ENCODE peak calls at places on chromosomes 6 and 20, in seven cellular contexts. One of them, this sample, is unnamed.

GRCh38 chr20:38514947-38515346 is 42.3 kb downstream of the RALGAPB start:
- DNase-seq in SW480: no peak
- DNase-seq in SHP77 treated with DMSO at 0.1 percent for 48 hours: no peak
- DNase-seq in HTR-8/SVneo: no peak
- DNase-seq in GM10248: no peak
- DNase-seq in NCI-H748 treated with DMSO at 0.1 percent for 48 hours: no peak
- DNase-seq in activated T-helper 1 cell treated with anti-CD3 and anti-CD28 coated beads, Interleukin-12 subunit alpha, Interleukin-12 subunit beta, Interleukin-2, Interleukin-4 antibody, amounts not matched to agents 30 ng/mL and 10 ng/mL and 1 ng/mL, durations not matched to agents 14 hours and 24 hours and 36 hours: no peak
- DNase-seq in this sample: no peak

GRCh38 chr6:72940265-72940664 is 285.0 kb downstream of the KHDC1L start:
- DNase-seq in HTR-8/SVneo: no peak
- DNase-seq in activated T-helper 1 cell treated with anti-CD3 and anti-CD28 coated beads, Interleukin-12 subunit alpha, Interleukin-12 subunit beta, Interleukin-2, Interleukin-4 antibody, amounts not matched to agents 30 ng/mL and 10 ng/mL and 1 ng/mL, durations not matched to agents 14 hours and 24 hours and 36 hours: no peak
- DNase-seq in SHP77 treated with DMSO at 0.1 percent for 48 hours: no peak
- DNase-seq in NCI-H748 treated with DMSO at 0.1 percent for 48 hours: no peak
- DNase-seq in SW480: no peak
- DNase-seq in GM10248: no peak
- DNase-seq in this sample: no peak

GRCh38 chr6:56804996-56805395 is 149.9 kb upstream of the BEND6 start:
- DNase-seq in HTR-8/SVneo: peak; percentile 42
- DNase-seq in NCI-H748 treated with DMSO at 0.1 percent for 48 hours: no peak
- DNase-seq in SHP77 treated with DMSO at 0.1 percent for 48 hours: no peak
- DNase-seq in SW480: no peak
- DNase-seq in GM10248: no peak
- DNase-seq in activated T-helper 1 cell treated with anti-CD3 and anti-CD28 coated beads, Interleukin-12 subunit alpha, Interleukin-12 subunit beta, Interleukin-2, Interleukin-4 antibody, amounts not matched to agents 30 ng/mL and 10 ng/mL and 1 ng/mL, durations not matched to agents 14 hours and 24 hours and 36 hours: no peak
- DNase-seq in this sample: peak; percentile 16

GRCh38 chr6:18302561-18303439 is 38.5 kb upstream of the DEK start:
- DNase-seq in SHP77 treated with DMSO at 0.1 percent for 48 hours: no peak
- DNase-seq in GM10248: no peak
- DNase-seq in NCI-H748 treated with DMSO at 0.1 percent for 48 hours: peak; percentile 20
- DNase-seq in activated T-helper 1 cell treated with anti-CD3 and anti-CD28 coated beads, Interleukin-12 subunit alpha, Interleukin-12 subunit beta, Interleukin-2, Interleukin-4 antibody, amounts not matched to agents 30 ng/mL and 10 ng/mL and 1 ng/mL, durations not matched to agents 14 hours and 24 hours and 36 hours: no peak
- DNase-seq in SW480: peak; percentile 9
- DNase-seq in HTR-8/SVneo: no peak
- DNase-seq in this sample: peak; percentile 13

GRCh38 chr6:169745405-169745804 is 6.0 kb downstream of the DYNLT2 start:
- DNase-seq in NCI-H748 treated with DMSO at 0.1 percent for 48 hours: no peak
- DNase-seq in GM10248: no peak
- DNase-seq in activated T-helper 1 cell treated with anti-CD3 and anti-CD28 coated beads, Interleukin-12 subunit alpha, Interleukin-12 subunit beta, Interleukin-2, Interleukin-4 antibody, amounts not matched to agents 30 ng/mL and 10 ng/mL and 1 ng/mL, durations not matched to agents 14 hours and 24 hours and 36 hours: no peak
- DNase-seq in SW480: no peak
- DNase-seq in SHP77 treated with DMSO at 0.1 percent for 48 hours: no peak
- DNase-seq in HTR-8/SVneo: no peak
- DNase-seq in this sample: no peak

GRCh38 chr6:126716826-126717514 is 377.1 kb downstream of the CENPW start:
- DNase-seq in GM10248: no peak
- DNase-seq in HTR-8/SVneo: no peak
- DNase-seq in NCI-H748 treated with DMSO at 0.1 percent for 48 hours: no peak
- DNase-seq in activated T-helper 1 cell treated with anti-CD3 and anti-CD28 coated beads, Interleukin-12 subunit alpha, Interleukin-12 subunit beta, Interleukin-2, Interleukin-4 antibody, amounts not matched to agents 30 ng/mL and 10 ng/mL and 1 ng/mL, durations not matched to agents 14 hours and 24 hours and 36 hours: no peak
- DNase-seq in SW480: no peak
- DNase-seq in SHP77 treated with DMSO at 0.1 percent for 48 hours: no peak
- DNase-seq in this sample: no peak

GRCh38 chr6:134176283-134176975 is 124.0 kb upstream of the SLC2A12 start:
- DNase-seq in NCI-H748 treated with DMSO at 0.1 percent for 48 hours: no peak
- DNase-seq in GM10248: peak; percentile 25
- DNase-seq in SW480: no peak
- DNase-seq in HTR-8/SVneo: no peak
- DNase-seq in SHP77 treated with DMSO at 0.1 percent for 48 hours: no peak
- DNase-seq in activated T-helper 1 cell treated with anti-CD3 and anti-CD28 coated beads, Interleukin-12 subunit alpha, Interleukin-12 subunit beta, Interleukin-2, Interleukin-4 antibody, amounts not matched to agents 30 ng/mL and 10 ng/mL and 1 ng/mL, durations not matched to agents 14 hours and 24 hours and 36 hours: no peak
- DNase-seq in this sample: no peak

GRCh38 chr6:110664933-110665332 is 150.3 kb downstream of the CDK19 start:
- DNase-seq in NCI-H748 treated with DMSO at 0.1 percent for 48 hours: no peak
- DNase-seq in GM10248: peak; percentile 34
- DNase-seq in SHP77 treated with DMSO at 0.1 percent for 48 hours: no peak
- DNase-seq in HTR-8/SVneo: no peak
- DNase-seq in SW480: no peak
- DNase-seq in activated T-helper 1 cell treated with anti-CD3 and anti-CD28 coated beads, Interleukin-12 subunit alpha, Interleukin-12 subunit beta, Interleukin-2, Interleukin-4 antibody, amounts not matched to agents 30 ng/mL and 10 ng/mL and 1 ng/mL, durations not matched to agents 14 hours and 24 hours and 36 hours: no peak
- DNase-seq in this sample: no peak

GRCh38 chr6:151629791-151630190 is 136.0 kb downstream of the CCDC170 start:
- DNase-seq in SW480: no peak
- DNase-seq in GM10248: no peak
- DNase-seq in HTR-8/SVneo: no peak
- DNase-seq in activated T-helper 1 cell treated with anti-CD3 and anti-CD28 coated beads, Interleukin-12 subunit alpha, Interleukin-12 subunit beta, Interleukin-2, Interleukin-4 antibody, amounts not matched to agents 30 ng/mL and 10 ng/mL and 1 ng/mL, durations not matched to agents 14 hours and 24 hours and 36 hours: no peak
- DNase-seq in NCI-H748 treated with DMSO at 0.1 percent for 48 hours: no peak
- DNase-seq in SHP77 treated with DMSO at 0.1 percent for 48 hours: no peak
- DNase-seq in this sample: no peak

GRCh38 chr6:30683980-30684338 is 2.5 kb downstream of the PPP1R18 start:
- DNase-seq in GM10248: no peak
- DNase-seq in NCI-H748 treated with DMSO at 0.1 percent for 48 hours: no peak
- DNase-seq in HTR-8/SVneo: no peak
- DNase-seq in SW480: no peak
- DNase-seq in SHP77 treated with DMSO at 0.1 percent for 48 hours: no peak
- DNase-seq in activated T-helper 1 cell treated with anti-CD3 and anti-CD28 coated beads, Interleukin-12 subunit alpha, Interleukin-12 subunit beta, Interleukin-2, Interleukin-4 antibody, amounts not matched to agents 30 ng/mL and 10 ng/mL and 1 ng/mL, durations not matched to agents 14 hours and 24 hours and 36 hours: no peak
- DNase-seq in this sample: no peak

GRCh38 chr6:47079638-47080037 is 37.5 kb upstream of the ADGRF1 start:
- DNase-seq in SW480: no peak
- DNase-seq in HTR-8/SVneo: no peak
- DNase-seq in GM10248: no peak
- DNase-seq in NCI-H748 treated with DMSO at 0.1 percent for 48 hours: no peak
- DNase-seq in activated T-helper 1 cell treated with anti-CD3 and anti-CD28 coated beads, Interleukin-12 subunit alpha, Interleukin-12 subunit beta, Interleukin-2, Interleukin-4 antibody, amounts not matched to agents 30 ng/mL and 10 ng/mL and 1 ng/mL, durations not matched to agents 14 hours and 24 hours and 36 hours: no peak
- DNase-seq in SHP77 treated with DMSO at 0.1 percent for 48 hours: no peak
- DNase-seq in this sample: no peak

GRCh38 chr6:109644131-109644530 is 46.9 kb downstream of the AK9 start:
- DNase-seq in NCI-H748 treated with DMSO at 0.1 percent for 48 hours: no peak
- DNase-seq in activated T-helper 1 cell treated with anti-CD3 and anti-CD28 coated beads, Interleukin-12 subunit alpha, Interleukin-12 subunit beta, Interleukin-2, Interleukin-4 antibody, amounts not matched to agents 30 ng/mL and 10 ng/mL and 1 ng/mL, durations not matched to agents 14 hours and 24 hours and 36 hours: no peak
- DNase-seq in SHP77 treated with DMSO at 0.1 percent for 48 hours: no peak
- DNase-seq in GM10248: no peak
- DNase-seq in HTR-8/SVneo: no peak
- DNase-seq in SW480: no peak
- DNase-seq in this sample: no peak

GRCh38 chr6:9204171-9204570 is 768.8 kb upstream of the SLC35B3 start:
- DNase-seq in activated T-helper 1 cell treated with anti-CD3 and anti-CD28 coated beads, Interleukin-12 subunit alpha, Interleukin-12 subunit beta, Interleukin-2, Interleukin-4 antibody, amounts not matched to agents 30 ng/mL and 10 ng/mL and 1 ng/mL, durations not matched to agents 14 hours and 24 hours and 36 hours: no peak
- DNase-seq in HTR-8/SVneo: peak; percentile 45
- DNase-seq in NCI-H748 treated with DMSO at 0.1 percent for 48 hours: no peak
- DNase-seq in SW480: peak; percentile 8
- DNase-seq in GM10248: no peak
- DNase-seq in SHP77 treated with DMSO at 0.1 percent for 48 hours: no peak
- DNase-seq in this sample: peak; percentile 61

GRCh38 chr6:78832091-78832808 is 35.1 kb upstream of the IRAK1BP1 start:
- DNase-seq in SW480: no peak
- DNase-seq in HTR-8/SVneo: no peak
- DNase-seq in GM10248: no peak
- DNase-seq in NCI-H748 treated with DMSO at 0.1 percent for 48 hours: no peak
- DNase-seq in activated T-helper 1 cell treated with anti-CD3 and anti-CD28 coated beads, Interleukin-12 subunit alpha, Interleukin-12 subunit beta, Interleukin-2, Interleukin-4 antibody, amounts not matched to agents 30 ng/mL and 10 ng/mL and 1 ng/mL, durations not matched to agents 14 hours and 24 hours and 36 hours: no peak
- DNase-seq in SHP77 treated with DMSO at 0.1 percent for 48 hours: no peak
- DNase-seq in this sample: no peak

GRCh38 chr6:15507746-15508145 is 155.1 kb downstream of the DTNBP1 start:
- DNase-seq in NCI-H748 treated with DMSO at 0.1 percent for 48 hours: no peak
- DNase-seq in SW480: no peak
- DNase-seq in GM10248: no peak
- DNase-seq in activated T-helper 1 cell treated with anti-CD3 and anti-CD28 coated beads, Interleukin-12 subunit alpha, Interleukin-12 subunit beta, Interleukin-2, Interleukin-4 antibody, amounts not matched to agents 30 ng/mL and 10 ng/mL and 1 ng/mL, durations not matched to agents 14 hours and 24 hours and 36 hours: no peak
- DNase-seq in HTR-8/SVneo: no peak
- DNase-seq in SHP77 treated with DMSO at 0.1 percent for 48 hours: no peak
- DNase-seq in this sample: no peak

GRCh38 chr6:44438827-44439226 is 51.3 kb downstream of the CDC5L start:
- DNase-seq in GM10248: no peak
- DNase-seq in NCI-H748 treated with DMSO at 0.1 percent for 48 hours: no peak
- DNase-seq in SHP77 treated with DMSO at 0.1 percent for 48 hours: no peak
- DNase-seq in HTR-8/SVneo: no peak
- DNase-seq in SW480: no peak
- DNase-seq in activated T-helper 1 cell treated with anti-CD3 and anti-CD28 coated beads, Interleukin-12 subunit alpha, Interleukin-12 subunit beta, Interleukin-2, Interleukin-4 antibody, amounts not matched to agents 30 ng/mL and 10 ng/mL and 1 ng/mL, durations not matched to agents 14 hours and 24 hours and 36 hours: no peak
- DNase-seq in this sample: no peak

GRCh38 chr6:137313928-137314855 is 95.0 kb upstream of the IFNGR1 start:
- DNase-seq in HTR-8/SVneo: peak; percentile 55
- DNase-seq in NCI-H748 treated with DMSO at 0.1 percent for 48 hours: peak; percentile 68
- DNase-seq in SW480: peak; percentile 62
- DNase-seq in activated T-helper 1 cell treated with anti-CD3 and anti-CD28 coated beads, Interleukin-12 subunit alpha, Interleukin-12 subunit beta, Interleukin-2, Interleukin-4 antibody, amounts not matched to agents 30 ng/mL and 10 ng/mL and 1 ng/mL, durations not matched to agents 14 hours and 24 hours and 36 hours: peak; percentile 32
- DNase-seq in GM10248: peak; percentile 64
- DNase-seq in SHP77 treated with DMSO at 0.1 percent for 48 hours: no peak
- DNase-seq in this sample: peak; percentile 81

GRCh38 chr6:81814365-81815109 is 62.1 kb upstream of the TENT5A start:
- DNase-seq in activated T-helper 1 cell treated with anti-CD3 and anti-CD28 coated beads, Interleukin-12 subunit alpha, Interleukin-12 subunit beta, Interleukin-2, Interleukin-4 antibody, amounts not matched to agents 30 ng/mL and 10 ng/mL and 1 ng/mL, durations not matched to agents 14 hours and 24 hours and 36 hours: no peak
- DNase-seq in SHP77 treated with DMSO at 0.1 percent for 48 hours: no peak
- DNase-seq in SW480: no peak
- DNase-seq in NCI-H748 treated with DMSO at 0.1 percent for 48 hours: no peak
- DNase-seq in HTR-8/SVneo: no peak
- DNase-seq in GM10248: no peak
- DNase-seq in this sample: no peak

GRCh38 chr6:166488081-166488685 is 98.3 kb downstream of the RAMACL start:
- DNase-seq in HTR-8/SVneo: no peak
- DNase-seq in activated T-helper 1 cell treated with anti-CD3 and anti-CD28 coated beads, Interleukin-12 subunit alpha, Interleukin-12 subunit beta, Interleukin-2, Interleukin-4 antibody, amounts not matched to agents 30 ng/mL and 10 ng/mL and 1 ng/mL, durations not matched to agents 14 hours and 24 hours and 36 hours: peak; percentile 63
- DNase-seq in SHP77 treated with DMSO at 0.1 percent for 48 hours: no peak
- DNase-seq in GM10248: peak; percentile 71
- DNase-seq in SW480: no peak
- DNase-seq in NCI-H748 treated with DMSO at 0.1 percent for 48 hours: no peak
- DNase-seq in this sample: no peak

GRCh38 chr6:144390886-144391285 is 105.8 kb downstream of the UTRN start:
- DNase-seq in SW480: no peak
- DNase-seq in HTR-8/SVneo: no peak
- DNase-seq in activated T-helper 1 cell treated with anti-CD3 and anti-CD28 coated beads, Interleukin-12 subunit alpha, Interleukin-12 subunit beta, Interleukin-2, Interleukin-4 antibody, amounts not matched to agents 30 ng/mL and 10 ng/mL and 1 ng/mL, durations not matched to agents 14 hours and 24 hours and 36 hours: no peak
- DNase-seq in NCI-H748 treated with DMSO at 0.1 percent for 48 hours: no peak
- DNase-seq in GM10248: no peak
- DNase-seq in SHP77 treated with DMSO at 0.1 percent for 48 hours: no peak
- DNase-seq in this sample: no peak

GRCh38 chr6:20025681-20026080 is 186.6 kb downstream of the MBOAT1 start:
- DNase-seq in GM10248: no peak
- DNase-seq in HTR-8/SVneo: no peak
- DNase-seq in SHP77 treated with DMSO at 0.1 percent for 48 hours: no peak
- DNase-seq in SW480: no peak
- DNase-seq in NCI-H748 treated with DMSO at 0.1 percent for 48 hours: no peak
- DNase-seq in activated T-helper 1 cell treated with anti-CD3 and anti-CD28 coated beads, Interleukin-12 subunit alpha, Interleukin-12 subunit beta, Interleukin-2, Interleukin-4 antibody, amounts not matched to agents 30 ng/mL and 10 ng/mL and 1 ng/mL, durations not matched to agents 14 hours and 24 hours and 36 hours: no peak
- DNase-seq in this sample: no peak

This sample was measured in ACHN.